ENCODE peak calls at places on chromosomes 6 and 20, in nine cellular contexts. J is activated CD8-positive, alpha-beta memory T cell treated with anti-CD3 and anti-CD28 coated beads, Interleukin-2, amount 10 ng/mL, durations not matched to agents 7 days and 5 days; N is RCC 7860; G is stimulated activated CD4-positive, alpha-beta T cell treated with anti-CD3 and anti-CD28 coated beads, Interleukin-12 subunit alpha, Interleukin-12 subunit beta, amount 100 ng/mL, for 4 hours; K is stimulated activated naive B cell treated with anti-CD40 and anti-IgM and Interleukin-4, amounts not matched to agents 10 μg/mL and 1 μg/mL and 100 μg/mL, for 72 hours; S is fibroblast of mammary gland; Q is sciatic nerve; L is kidney tubule cell; X is GM23248. D is an unnamed sample.

GRCh38 chr6:38579010-38579628 is 60.6 kb downstream of the BTBD9 start:
- DNase-seq in J (no peak), S (no peak), N (no peak), G (no peak), Q (no peak), K (no peak), L (no peak), X (peak), D (no peak)

GRCh38 chr6:6678185-6678671 is 89.7 kb downstream of the LY86 start:
- DNase-seq in S (peak), G (no peak), Q (no peak), X (peak), K (no peak), N (no peak), L (peak), J (no peak), D (no peak)

GRCh38 chr6:124722479-124722878 is 239.8 kb upstream of the RNF217 start:
- DNase-seq in N (no peak), Q (no peak), J (no peak), X (no peak), S (no peak), G (no peak), K (no peak), L (no peak), D (no peak)

GRCh38 chr20:23245553-23246128 is 105.0 kb upstream of the NXT1 start:
- DNase-seq in S (peak), J (peak), X (no peak), K (peak), N (no peak), G (no peak), Q (peak), L (peak), D (no peak)

GRCh38 chr20:10902836-10903410 is 229.1 kb upstream of the JAG1 start:
- DNase-seq in K (no peak), Q (no peak), L (peak), N (no peak), G (no peak), J (no peak), X (peak), S (no peak), D (no peak)

GRCh38 chr6:7513534-7513933 is 27.9 kb upstream of the DSP start:
- DNase-seq in L (no peak), S (no peak), Q (no peak), K (no peak), X (no peak), G (no peak), N (no peak), J (no peak), D (no peak)

GRCh38 chr20:51830538-51830937 is 28.2 kb upstream of the SALL4 start:
- DNase-seq in X (no peak), N (no peak), L (no peak), G (no peak), S (no peak), K (no peak), J (no peak), Q (no peak), D (no peak)

GRCh38 chr6:23601811-23602340 is 524.1 kb upstream of the NRSN1 start:
- DNase-seq in K (no peak), N (no peak), J (no peak), L (peak), G (no peak), S (peak), X (peak), Q (no peak), D (no peak)

GRCh38 chr6:122692175-122692598 is 82.0 kb downstream of the PKIB start:
- DNase-seq in K (no peak), G (no peak), S (peak), Q (no peak), L (peak), X (peak), J (no peak), N (peak), D (peak)

GRCh38 chr6:48766349-48766748 is 655.4 kb upstream of the PTCHD4 start:
- DNase-seq in X (peak), S (peak), L (peak), Q (no peak), N (peak), J (no peak), G (no peak), K (no peak), D (no peak)

GRCh38 chr20:44537993-44538392 is 16.1 kb upstream of the SERINC3 start:
- DNase-seq in X (no peak), S (no peak), J (no peak), N (no peak), L (no peak), K (no peak), Q (no peak), G (no peak), D (no peak)

GRCh38 chr20:41391587-41392001 is 25.0 kb upstream of the EMILIN3 start:
- DNase-seq in K (no peak), X (no peak), L (peak), Q (no peak), S (no peak), J (no peak), G (no peak), N (no peak), D (no peak)

GRCh38 chr6:14369717-14370116 is 252.1 kb downstream of the CD83 start:
- DNase-seq in X (no peak), G (no peak), S (no peak), L (no peak), Q (no peak), N (no peak), K (no peak), J (no peak), D (no peak)

GRCh38 chr20:23613676-23614075 is 8.0 kb upstream of the CST9 start:
- DNase-seq in S (peak), Q (no peak), K (no peak), N (no peak), J (no peak), L (no peak), X (no peak), G (no peak), D (no peak)

GRCh38 chr6:167530960-167531359 is 206.1 kb downstream of the TTLL2 start:
- DNase-seq in X (no peak), J (no peak), K (no peak), G (no peak), Q (no peak), N (no peak), L (no peak), S (no peak), D (no peak)

GRCh38 chr6:24547243-24547642 is 52.5 kb downstream of the ALDH5A1 start:
- DNase-seq in Q (no peak), K (no peak), J (peak), G (no peak), N (no peak), X (peak), L (no peak), S (no peak), D (no peak)

GRCh38 chr6:157675859-157676640 is 147.0 kb upstream of the SNX9 start:
- DNase-seq in Q (no peak), J (no peak), X (no peak), G (no peak), L (no peak), N (no peak), S (no peak), K (no peak), D (no peak)

GRCh38 chr6:87539554-87539953 is 50.2 kb downstream of the RARS2 start:
- DNase-seq in Q (no peak), X (no peak), G (no peak), N (no peak), K (no peak), L (no peak), J (no peak), S (no peak), D (no peak)

GRCh38 chr6:47180633-47181032 is 129.1 kb downstream of the TNFRSF21 start:
- DNase-seq in G (no peak), N (peak), X (peak), L (peak), Q (no peak), K (no peak), S (peak), J (no peak), D (no peak)

GRCh38 chr20:41133709-41134361 is 3.5 kb upstream of the PLCG1 start:
- DNase-seq in Q (no peak), G (peak), X (no peak), J (peak), K (no peak), N (no peak), L (no peak), S (peak), D (no peak)

GRCh38 chr6:104957301-104958177 is 632 bp downstream of the LIN28B start:
- DNase-seq in X (no peak), L (no peak), N (no peak), S (no peak), Q (no peak), J (no peak), K (no peak), G (no peak), D (no peak)

GRCh38 chr6:118799826-118800225 is 94.1 kb upstream of the ASF1A start:
- DNase-seq in X (no peak), G (no peak), Q (no peak), N (no peak), J (no peak), K (no peak), S (no peak), L (no peak), D (no peak)

GRCh38 chr20:63463400-63464288 is 8.8 kb downstream of the KCNQ2 start:
- DNase-seq in K (no peak), Q (no peak), L (peak), J (no peak), X (peak), G (no peak), S (no peak), N (no peak), D (no peak)

GRCh38 chr20:63351811-63352591 is 9.1 kb downstream of the CHRNA4 start:
- DNase-seq in K (no peak), G (no peak), J (no peak), L (no peak), N (no peak), Q (no peak), X (no peak), S (no peak), D (no peak)

GRCh38 chr20:3654326-3655031 is 8.7 kb downstream of the GFRA4 start:
- DNase-seq in J (peak), G (no peak), K (no peak), N (no peak), X (no peak), L (peak), Q (peak), S (no peak), D (no peak)

GRCh38 chr20:36544134-36545018 is 3.1 kb downstream of the MYL9 start:
- DNase-seq in S (peak), K (no peak), L (peak), N (peak), G (no peak), X (peak), J (no peak), Q (peak), D (no peak)

GRCh38 chr20:53827996-53828672 is 234.5 kb upstream of the ZNF217 start:
- DNase-seq in S (peak), Q (no peak), N (peak), K (no peak), J (no peak), L (peak), X (peak), G (no peak), D (peak)

GRCh38 chr6:65110031-65110430 is 597.0 kb downstream of the EYS start:
- DNase-seq in Q (no peak), S (no peak), X (no peak), J (no peak), G (no peak), K (no peak), N (no peak), L (peak), D (no peak)

GRCh38 chr6:30893666-30894065 is 9.3 kb downstream of the DDR1 start:
- DNase-seq in S (no peak), L (no peak), G (no peak), Q (no peak), X (no peak), N (no peak), J (no peak), K (no peak), D (no peak)

GRCh38 chr6:143948208-143948607 is 59.9 kb downstream of the PLAGL1 start:
- DNase-seq in G (no peak), Q (no peak), S (no peak), K (no peak), N (no peak), L (no peak), X (no peak), J (no peak), D (no peak)

GRCh38 chr6:130742282-130742681 is 84.9 kb upstream of the SMLR1 start:
- DNase-seq in S (no peak), L (peak), K (no peak), X (peak), G (no peak), N (no peak), Q (no peak), J (no peak), D (no peak)

GRCh38 chr20:3312940-3313656 is 74.1 kb upstream of the SLC4A11 start:
- DNase-seq in L (peak), G (no peak), X (peak), N (no peak), K (no peak), J (no peak), S (peak), Q (no peak), D (peak)

GRCh38 chr20:16493486-16493885 is 79.8 kb downstream of the KIF16B start:
- DNase-seq in N (no peak), G (no peak), L (no peak), J (no peak), Q (no peak), K (no peak), X (no peak), S (no peak), D (no peak)

GRCh38 chr6:87391334-87391733 is 16.4 kb upstream of the CFAP206 start:
- DNase-seq in N (no peak), G (no peak), S (peak), L (peak), Q (no peak), X (peak), K (no peak), J (no peak), D (no peak)

GRCh38 chr20:62210496-62210855 is 9.6 kb downstream of the HRH3 start:
- DNase-seq in Q (no peak), J (no peak), N (no peak), L (no peak), G (no peak), X (no peak), K (no peak), S (no peak), D (no peak)

GRCh38 chr6:11423072-11423471 is 114.5 kb upstream of the TMEM170B start:
- DNase-seq in S (peak), G (no peak), X (peak), N (peak), K (no peak), Q (no peak), J (no peak), L (peak), D (no peak)

GRCh38 chr6:125558451-125558850 is 191.0 kb upstream of the HEY2 start:
- DNase-seq in X (no peak), S (no peak), L (no peak), Q (no peak), J (no peak), K (no peak), N (no peak), G (no peak), D (no peak)

GRCh38 chr6:169171951-169172350 is 81.7 kb downstream of the THBS2 start:
- DNase-seq in Q (no peak), K (no peak), S (peak), J (no peak), N (no peak), G (no peak), X (peak), L (peak), D (peak)

D was measured in brain pericyte.